ENCODE peak calls at places on chromosome 10, in nine cellular contexts. B is right cardiac atrium; A is GM03348; X is NCI-H1930; D is activated CD4-positive, alpha-beta T cell treated with anti-CD3 and anti-CD28 coated beads, Interleukin-2, amount 50 U/mL, for 48 hours; H is heart left ventricle; S is stimulated activated CD4-positive, alpha-beta T cell treated with anti-CD3 and anti-CD28 coated beads, Interleukin-12 subunit alpha, Interleukin-12 subunit beta, amount 100 ng/mL, for 48 hours; U is mesenchymal stem cell; P is omental fat pad. J is an unnamed sample.
A peak's percentile ranks its signal among the peaks of the same experiment; 100 is the strongest.

GRCh38 chr10:89086801-89087513 is 96.4 kb downstream of the FAS start:
- DNase-seq in B (peak; percentile 81), A (peak; percentile 82), X (no peak), D (no peak), H (peak; percentile 74), S (no peak), U (peak; percentile 70), P (peak; percentile 44), J (peak; percentile 87)

GRCh38 chr10:123135415-123136141 is at the start of gene HMX3:
- DNase-seq in B (peak; percentile 52), A (peak; percentile 45), X (peak; percentile 39), D (peak; percentile 49), H (no peak), S (no peak), U (peak; percentile 36), P (no peak), J (peak; percentile 54)

GRCh38 chr10:77637474-77637985 is at the start of gene KCNMA1:
- DNase-seq in B (peak; percentile 67), A (peak; percentile 84), X (peak; percentile 48), D (no peak), H (no peak), S (no peak), U (no peak), P (no peak), J (peak; percentile 70)

GRCh38 chr10:92691591-92692084 is 1.9 kb downstream of the HHEX start:
- DNase-seq in B (peak; percentile 84), A (no peak), X (no peak), D (peak; percentile 11), H (peak; percentile 85), S (no peak), U (peak; percentile 56), P (no peak), J (no peak)

GRCh38 chr10:109922976-109923921 is at the start of gene XPNPEP1:
- DNase-seq in B (peak; percentile 96), A (peak; percentile 98), X (peak; percentile 68), D (peak; percentile 80), H (peak; percentile 94), S (peak; percentile 61), U (peak; percentile 87), P (peak; percentile 55), J (peak; percentile 95)

GRCh38 chr10:55232553-55232952 is 431.5 kb upstream of the PCDH15 start:
- DNase-seq in B (no peak), A (no peak), X (no peak), D (no peak), H (no peak), S (no peak), U (no peak), P (no peak), J (no peak)

GRCh38 chr10:3811331-3811870 is 26.4 kb upstream of the KLF6 start:
- DNase-seq in B (peak; percentile 48), A (peak; percentile 24), X (no peak), D (peak; percentile 57), H (no peak), S (peak; percentile 56), U (peak; percentile 83), P (no peak), J (peak; percentile 83)

GRCh38 chr10:89115876-89116627 is 91.1 kb downstream of the CH25H start:
- DNase-seq in B (no peak), A (peak; percentile 63), X (no peak), D (no peak), H (no peak), S (no peak), U (peak; percentile 47), P (no peak), J (peak; percentile 60)